ENCODE peak calls at places on chromosomes 11 and 22, in nine cellular contexts. F is activated CD8-positive, alpha-beta T cell treated with anti-CD3 and anti-CD28 coated beads for 36 hours; X is RCC 7860; N is K562; W is pancreas; U is CD8-positive, alpha-beta T cell; G is nephron progenitor cell; V is HS-5; K is stimulated activated CD8-positive, alpha-beta memory T cell treated with anti-CD3 and anti-CD28 coated beads, Interleukin-4, amount 100 ng/mL, for 1 hour. Q is an unnamed sample.

GRCh38 chr22:43127166-43127908 is 15.9 kb downstream of the MCAT start:
- DNase-seq in X (no peak), K (no peak), G (no peak), W (no peak), F (no peak), V (no peak), U (no peak), N (peak), Q (no peak)

GRCh38 chr11:111539426-111540113 is 950 bp upstream of the LAYN start:
- DNase-seq in G (no peak), K (no peak), X (no peak), V (no peak), F (peak), W (no peak), N (no peak), U (no peak), Q (no peak)

GRCh38 chr11:110433393-110434333 is 3.9 kb downstream of the FDX1 start:
- DNase-seq in U (no peak), X (no peak), N (no peak), G (no peak), K (no peak), V (no peak), W (no peak), F (no peak), Q (no peak)

GRCh38 chr11:97990162-97990920 is 1030.4 kb upstream of the CNTN5 start:
- DNase-seq in N (no peak), V (no peak), G (no peak), F (no peak), X (no peak), U (no peak), K (no peak), W (no peak), Q (no peak)

GRCh38 chr11:44564653-44565007 is 833 bp upstream of the CD82 start:
- DNase-seq in N (peak), W (peak), U (no peak), V (peak), G (peak), F (no peak), X (peak), K (no peak), Q (peak)

GRCh38 chr22:39999144-39999757 is 4.5 kb downstream of the FAM83F start:
- DNase-seq in N (peak), W (no peak), V (no peak), K (no peak), F (no peak), G (peak), X (peak), U (no peak), Q (no peak)

GRCh38 chr11:76236092-76237026 is 30.1 kb upstream of the WNT11 start:
- DNase-seq in V (peak), N (peak), X (no peak), K (no peak), U (peak), F (peak), W (no peak), G (peak), Q (peak)

GRCh38 chr11:105937331-105937730 is 84.7 kb downstream of the MSANTD4 start:
- DNase-seq in V (no peak), K (no peak), U (no peak), F (no peak), X (no peak), W (no peak), G (no peak), N (no peak), Q (peak)

GRCh38 chr22:22684605-22685561 is 40.5 kb downstream of the GGTLC2 start:
- DNase-seq in X (peak), V (no peak), U (no peak), K (no peak), N (peak), F (peak), W (no peak), G (peak), Q (peak)

GRCh38 chr22:20246368-20247009 is 21.6 kb downstream of the RTN4R start:
- DNase-seq in X (no peak), U (no peak), N (no peak), V (no peak), F (no peak), W (no peak), G (peak), K (no peak), Q (no peak)

GRCh38 chr22:37607912-37608476 is 640 bp upstream of the GGA1 start:
- DNase-seq in X (no peak), V (no peak), F (no peak), G (no peak), N (no peak), U (no peak), W (no peak), K (no peak), Q (no peak)

GRCh38 chr22:28411125-28411524 is 268.5 kb downstream of the TTC28 start:
- DNase-seq in V (no peak), N (no peak), X (no peak), K (no peak), W (no peak), F (no peak), G (no peak), U (no peak), Q (no peak)

GRCh38 chr11:49316180-49316579 is 107.8 kb upstream of the FOLH1 start:
- DNase-seq in G (no peak), N (no peak), W (no peak), U (no peak), X (no peak), F (no peak), V (no peak), K (no peak), Q (no peak)

Q was measured in fibroblast of gingiva.